ENCODE peak calls at places on chromosome 3, in five cellular contexts. One of them, this sample, is unnamed.
A peak's percentile ranks its signal among the peaks of the same experiment; 100 is the strongest.

GRCh38 chr3:130839815-130840214 is 54.1 kb upstream of the ATP2C1 start:
- DNase-seq in esophagus muscularis mucosa: no peak
- DNase-seq in GM23338: peak; percentile 75
- DNase-seq in endothelial cell of umbilical vein: no peak
- DNase-seq in prostate gland: no peak
- DNase-seq in this sample: no peak

GRCh38 chr3:10873415-10873814 is 57.4 kb downstream of the SLC6A11 start:
- DNase-seq in prostate gland: no peak
- DNase-seq in GM23338: no peak
- DNase-seq in endothelial cell of umbilical vein: no peak
- DNase-seq in esophagus muscularis mucosa: no peak
- DNase-seq in this sample: no peak

GRCh38 chr3:142263126-142263525 is 37.7 kb upstream of the GK5 start:
- DNase-seq in esophagus muscularis mucosa: no peak
- DNase-seq in endothelial cell of umbilical vein: no peak
- DNase-seq in prostate gland: no peak
- DNase-seq in GM23338: no peak
- DNase-seq in this sample: no peak

GRCh38 chr3:44184319-44184953 is 57.2 kb upstream of the TOPAZ1 start:
- DNase-seq in endothelial cell of umbilical vein: no peak
- DNase-seq in esophagus muscularis mucosa: peak; percentile 87
- DNase-seq in GM23338: peak; percentile 18
- DNase-seq in prostate gland: no peak
- DNase-seq in this sample: no peak

GRCh38 chr3:13517253-13517977 is 31.5 kb upstream of the FBLN2 start:
- DNase-seq in GM23338: no peak
- DNase-seq in prostate gland: no peak
- DNase-seq in endothelial cell of umbilical vein: no peak
- DNase-seq in esophagus muscularis mucosa: no peak
- DNase-seq in this sample: no peak

GRCh38 chr3:17577795-17578520 is 164.5 kb downstream of the TBC1D5 start:
- DNase-seq in prostate gland: no peak
- DNase-seq in endothelial cell of umbilical vein: peak; percentile 45
- DNase-seq in GM23338: no peak
- DNase-seq in esophagus muscularis mucosa: no peak
- DNase-seq in this sample: no peak

GRCh38 chr3:12963869-12964712 is 109.1 kb downstream of the IQSEC1 start:
- DNase-seq in esophagus muscularis mucosa: no peak
- DNase-seq in prostate gland: peak; percentile 22
- DNase-seq in GM23338: no peak
- DNase-seq in endothelial cell of umbilical vein: peak; percentile 70
- DNase-seq in this sample: no peak

GRCh38 chr3:112856537-112856936 is 9.9 kb upstream of the CD200R1L start:
- DNase-seq in esophagus muscularis mucosa: no peak
- DNase-seq in prostate gland: no peak
- DNase-seq in GM23338: no peak
- DNase-seq in endothelial cell of umbilical vein: no peak
- DNase-seq in this sample: no peak

GRCh38 chr3:72273615-72274014 is 488.7 kb upstream of the PROK2 start:
- DNase-seq in endothelial cell of umbilical vein: no peak
- DNase-seq in esophagus muscularis mucosa: no peak
- DNase-seq in GM23338: peak; percentile 73
- DNase-seq in prostate gland: no peak
- DNase-seq in this sample: no peak

GRCh38 chr3:141231101-141231922 is at the start of gene PXYLP1:
- DNase-seq in prostate gland: peak; percentile 89
- DNase-seq in endothelial cell of umbilical vein: peak; percentile 83
- DNase-seq in GM23338: peak; percentile 90
- DNase-seq in esophagus muscularis mucosa: peak; percentile 96
- DNase-seq in this sample: no peak

GRCh38 chr3:60756636-60757035 is 494.6 kb downstream of the FHIT start:
- DNase-seq in esophagus muscularis mucosa: no peak
- DNase-seq in endothelial cell of umbilical vein: no peak
- DNase-seq in prostate gland: no peak
- DNase-seq in GM23338: no peak
- DNase-seq in this sample: no peak

GRCh38 chr3:196186661-196187573 is 24.3 kb downstream of the ZDHHC19 start:
- DNase-seq in prostate gland: no peak
- DNase-seq in GM23338: peak; percentile 94
- DNase-seq in endothelial cell of umbilical vein: no peak
- DNase-seq in esophagus muscularis mucosa: no peak
- DNase-seq in this sample: no peak

GRCh38 chr3:18424213-18424861 is 802 bp downstream of the SATB1 start:
- DNase-seq in prostate gland: peak; percentile 8
- DNase-seq in endothelial cell of umbilical vein: no peak
- DNase-seq in esophagus muscularis mucosa: no peak
- DNase-seq in GM23338: peak; percentile 60
- DNase-seq in this sample: no peak

GRCh38 chr3:97432914-97433313 is 331.6 kb upstream of the ARL6 start:
- DNase-seq in esophagus muscularis mucosa: no peak
- DNase-seq in endothelial cell of umbilical vein: no peak
- DNase-seq in GM23338: peak; percentile 12
- DNase-seq in prostate gland: no peak
- DNase-seq in this sample: no peak

GRCh38 chr3:105843895-105844500 is 24.8 kb downstream of the CBLB start:
- DNase-seq in endothelial cell of umbilical vein: no peak
- DNase-seq in prostate gland: no peak
- DNase-seq in GM23338: no peak
- DNase-seq in esophagus muscularis mucosa: no peak
- DNase-seq in this sample: no peak

GRCh38 chr3:8625991-8626390 is 18.6 kb downstream of the SSUH2 start:
- DNase-seq in GM23338: no peak
- DNase-seq in endothelial cell of umbilical vein: no peak
- DNase-seq in esophagus muscularis mucosa: no peak
- DNase-seq in prostate gland: no peak
- DNase-seq in this sample: no peak

GRCh38 chr3:141840737-141841544 is 35.5 kb upstream of the ATP1B3 start:
- DNase-seq in prostate gland: no peak
- DNase-seq in GM23338: no peak
- DNase-seq in endothelial cell of umbilical vein: peak; percentile 84
- DNase-seq in esophagus muscularis mucosa: no peak
- DNase-seq in this sample: no peak

GRCh38 chr3:151880326-151880725 is 6.9 kb downstream of the SUCNR1 start:
- DNase-seq in prostate gland: no peak
- DNase-seq in GM23338: no peak
- DNase-seq in endothelial cell of umbilical vein: no peak
- DNase-seq in esophagus muscularis mucosa: no peak
- DNase-seq in this sample: no peak

GRCh38 chr3:160577551-160578195 is 12.3 kb upstream of the KPNA4 start:
- DNase-seq in endothelial cell of umbilical vein: peak; percentile 22
- DNase-seq in prostate gland: no peak
- DNase-seq in GM23338: peak; percentile 37
- DNase-seq in esophagus muscularis mucosa: no peak
- DNase-seq in this sample: no peak

GRCh38 chr3:161342629-161343028 is 28.7 kb downstream of the SPTSSB start:
- DNase-seq in GM23338: no peak
- DNase-seq in endothelial cell of umbilical vein: no peak
- DNase-seq in esophagus muscularis mucosa: no peak
- DNase-seq in prostate gland: no peak
- DNase-seq in this sample: no peak

GRCh38 chr3:179082416-179082815 is 10.8 kb upstream of the ZMAT3 start:
- DNase-seq in prostate gland: no peak
- DNase-seq in GM23338: no peak
- DNase-seq in esophagus muscularis mucosa: no peak
- DNase-seq in endothelial cell of umbilical vein: no peak
- DNase-seq in this sample: no peak

GRCh38 chr3:149382091-149382467 is 4.6 kb upstream of the TM4SF1 start:
- DNase-seq in GM23338: no peak
- DNase-seq in esophagus muscularis mucosa: no peak
- DNase-seq in prostate gland: no peak
- DNase-seq in endothelial cell of umbilical vein: no peak
- DNase-seq in this sample: no peak

GRCh38 chr3:52849656-52850055 is 14.8 kb upstream of the MUSTN1 start:
- DNase-seq in esophagus muscularis mucosa: no peak
- DNase-seq in endothelial cell of umbilical vein: no peak
- DNase-seq in GM23338: no peak
- DNase-seq in prostate gland: no peak
- DNase-seq in this sample: no peak

GRCh38 chr3:32340039-32340438 is 51.6 kb upstream of the CMTM7 start:
- DNase-seq in endothelial cell of umbilical vein: peak; percentile 36
- DNase-seq in prostate gland: peak; percentile 48
- DNase-seq in GM23338: peak; percentile 82
- DNase-seq in esophagus muscularis mucosa: no peak
- DNase-seq in this sample: no peak

GRCh38 chr3:185874119-185874518 is 49.3 kb upstream of the IGF2BP2 start:
- DNase-seq in prostate gland: no peak
- DNase-seq in GM23338: peak; percentile 36
- DNase-seq in endothelial cell of umbilical vein: no peak
- DNase-seq in esophagus muscularis mucosa: no peak
- DNase-seq in this sample: no peak

GRCh38 chr3:99012051-99012450 is 110.6 kb upstream of the DCBLD2 start:
- DNase-seq in prostate gland: no peak
- DNase-seq in GM23338: no peak
- DNase-seq in esophagus muscularis mucosa: no peak
- DNase-seq in endothelial cell of umbilical vein: no peak
- DNase-seq in this sample: no peak

GRCh38 chr3:122577409-122578028 is at the start of gene PARP15:
- DNase-seq in GM23338: peak; percentile 77
- DNase-seq in esophagus muscularis mucosa: no peak
- DNase-seq in prostate gland: no peak
- DNase-seq in endothelial cell of umbilical vein: peak; percentile 24
- DNase-seq in this sample: no peak

GRCh38 chr3:126983653-126984390 is 907 bp downstream of the PLXNA1 start:
- DNase-seq in GM23338: peak; percentile 87
- DNase-seq in endothelial cell of umbilical vein: no peak
- DNase-seq in prostate gland: no peak
- DNase-seq in esophagus muscularis mucosa: no peak
- DNase-seq in this sample: no peak

DNA sequence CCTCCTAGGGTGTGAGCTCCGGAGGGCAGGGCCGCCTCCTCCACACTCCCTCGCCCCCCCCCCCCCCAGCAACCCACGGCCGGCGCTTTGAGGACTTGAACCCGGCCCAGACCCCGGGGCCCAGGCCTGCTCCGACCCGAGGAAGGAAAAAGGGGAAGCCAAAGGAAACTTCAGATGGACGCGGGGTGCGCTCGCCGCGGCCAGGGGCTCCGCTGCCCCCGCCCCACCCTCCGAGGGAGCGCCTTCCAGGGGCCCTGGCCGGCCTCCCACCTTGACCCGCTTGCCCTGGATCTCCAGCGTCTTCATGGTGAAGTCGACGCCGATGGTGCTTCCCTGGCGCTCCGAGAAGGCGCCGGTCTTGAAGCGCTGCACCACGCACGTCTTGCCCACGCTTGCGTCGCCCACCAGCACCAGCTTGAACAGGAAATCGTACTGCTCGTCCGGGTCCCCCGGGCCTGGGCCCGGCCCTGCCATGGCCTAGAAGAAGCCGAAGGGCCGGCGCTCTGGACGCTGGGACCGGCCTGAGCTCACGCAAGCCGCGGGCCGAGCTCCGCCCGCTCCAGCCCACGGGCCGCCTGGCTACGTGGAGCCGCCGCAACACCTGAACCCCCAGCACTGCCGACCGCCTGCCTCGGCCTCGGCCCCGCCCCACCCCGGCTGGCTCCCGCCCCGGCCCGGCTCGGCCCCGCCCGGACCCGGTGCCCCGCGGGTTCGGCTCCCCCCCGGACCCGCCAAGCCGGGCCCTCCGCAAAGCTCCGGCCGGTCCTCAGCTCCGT is 400 bp downstream of the RAB43 start:
- DNase-seq in prostate gland: no peak
- DNase-seq in GM23338: peak; percentile 41
- DNase-seq in esophagus muscularis mucosa: no peak
- DNase-seq in endothelial cell of umbilical vein: peak; percentile 59
- DNase-seq in this sample: no peak
- TF ChIP-seq POLR2AphosphoS5 in prostate gland: peak; percentile 24
- TF ChIP-seq POLR2AphosphoS5 in GM23338: no peak
- TF ChIP-seq POLR2AphosphoS5 in esophagus muscularis mucosa: peak; percentile 38
- TF ChIP-seq POLR2AphosphoS5 in endothelial cell of umbilical vein: peak; percentile 50
- TF ChIP-seq POLR2AphosphoS5 in this sample: no peak

GRCh38 chr3:43075904-43076661 is 29.8 kb downstream of the POMGNT2 start:
- DNase-seq in GM23338: no peak
- DNase-seq in esophagus muscularis mucosa: no peak
- DNase-seq in endothelial cell of umbilical vein: no peak
- DNase-seq in prostate gland: no peak
- DNase-seq in this sample: no peak
- H3K4me3 ChIP-seq in GM23338: no peak overlapping the region
- H3K4me3 ChIP-seq in esophagus muscularis mucosa: no peak overlapping the region
- H3K4me3 ChIP-seq in endothelial cell of umbilical vein: no peak overlapping the region
- H3K4me3 ChIP-seq in prostate gland: no peak overlapping the region
- H3K4me3 ChIP-seq in this sample: no peak overlapping the region

GRCh38 chr3:150379469-150379868 is 28.6 kb upstream of the TSC22D2 start:
- DNase-seq in endothelial cell of umbilical vein: no peak
- DNase-seq in esophagus muscularis mucosa: no peak
- DNase-seq in prostate gland: no peak
- DNase-seq in GM23338: no peak
- DNase-seq in this sample: no peak

GRCh38 chr3:150388468-150389418 is 19.4 kb upstream of the TSC22D2 start:
- DNase-seq in prostate gland: no peak
- DNase-seq in GM23338: no peak
- DNase-seq in esophagus muscularis mucosa: no peak
- DNase-seq in endothelial cell of umbilical vein: peak; percentile 47
- DNase-seq in this sample: no peak

GRCh38 chr3:150385296-150386242 is 22.5 kb upstream of the TSC22D2 start:
- DNase-seq in prostate gland: no peak
- DNase-seq in endothelial cell of umbilical vein: no peak
- DNase-seq in GM23338: no peak
- DNase-seq in esophagus muscularis mucosa: no peak
- DNase-seq in this sample: no peak

DNA sequence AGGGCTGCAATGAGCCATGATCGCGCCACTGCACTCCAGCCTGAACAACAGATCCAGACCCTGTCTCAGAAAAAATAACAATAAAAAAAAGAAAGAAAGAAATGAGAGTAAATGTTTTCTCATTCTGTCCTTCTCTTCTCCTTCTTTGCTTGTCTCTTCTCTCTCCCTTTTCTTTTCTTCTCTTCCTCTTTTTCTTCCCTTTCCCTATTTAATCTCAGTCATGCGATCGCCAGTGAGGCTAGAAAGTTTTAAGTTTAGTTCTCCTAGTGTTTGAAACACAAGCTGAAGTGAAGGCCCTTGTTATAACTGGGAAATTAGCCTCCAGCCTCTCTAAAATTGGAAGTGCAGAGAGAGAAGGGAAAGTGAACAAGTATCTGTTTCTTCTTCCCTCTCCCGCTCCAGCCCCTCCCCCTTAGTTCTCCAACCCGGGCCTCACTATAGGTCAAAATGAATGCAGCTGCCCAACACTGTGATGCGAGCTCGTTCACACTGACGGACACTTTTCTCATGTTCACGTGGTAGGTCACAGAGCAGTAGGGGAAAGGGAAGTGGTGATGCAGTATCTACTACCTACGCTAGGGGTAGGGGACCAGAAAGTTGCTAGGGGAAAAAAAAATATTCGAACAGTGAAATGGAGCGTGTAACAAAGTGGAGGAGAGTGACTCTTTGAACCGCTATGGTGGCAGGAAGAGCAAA is 23.4 kb upstream of the TSC22D2 start:
- DNase-seq in prostate gland: no peak
- DNase-seq in GM23338: peak; percentile 89
- DNase-seq in esophagus muscularis mucosa: no peak
- DNase-seq in endothelial cell of umbilical vein: no peak
- DNase-seq in this sample: no peak
- TF ChIP-seq POLR2AphosphoS5 in prostate gland: no peak
- TF ChIP-seq POLR2AphosphoS5 in GM23338: no peak
- TF ChIP-seq POLR2AphosphoS5 in esophagus muscularis mucosa: peak; percentile 12
- TF ChIP-seq POLR2AphosphoS5 in endothelial cell of umbilical vein: no peak
- TF ChIP-seq POLR2AphosphoS5 in this sample: no peak

DNA sequence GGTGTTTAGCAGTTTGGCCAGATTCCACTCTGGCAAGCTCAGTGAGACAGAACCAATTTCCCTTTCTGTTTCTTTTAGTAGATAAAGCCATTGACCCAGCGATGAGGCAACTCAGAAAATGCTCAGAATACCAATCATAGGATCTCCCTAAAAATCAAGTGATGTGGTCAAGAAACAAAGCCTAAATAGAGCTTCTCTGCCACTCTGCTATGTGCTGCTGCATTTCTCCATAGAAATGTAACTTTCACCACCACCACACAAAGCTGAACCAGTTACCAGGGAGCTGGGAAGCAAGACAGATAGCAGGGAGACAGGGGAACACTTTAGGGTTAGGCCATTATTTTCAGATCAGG is 109.8 kb downstream of the RPL22L1 start:
- DNase-seq in endothelial cell of umbilical vein: no peak
- DNase-seq in esophagus muscularis mucosa: no peak
- DNase-seq in GM23338: no peak
- DNase-seq in prostate gland: no peak
- DNase-seq in this sample: no peak
- H3K4me3 ChIP-seq in endothelial cell of umbilical vein: no peak overlapping the region
- H3K4me3 ChIP-seq in esophagus muscularis mucosa: no peak overlapping the region
- H3K4me3 ChIP-seq in GM23338: no peak overlapping the region
- H3K4me3 ChIP-seq in prostate gland: no peak overlapping the region
- H3K4me3 ChIP-seq in this sample: no peak overlapping the region